ENCODE peak calls at places on chromosomes 6 and 20, in four cellular contexts. One of them, this sample, is unnamed.

GRCh38 chr6:22222469-22222868 is 74.4 kb downstream of the PRL start:
- DNase-seq in iris pigment epithelial cell: no peak
- DNase-seq in nephron progenitor cell: no peak
- DNase-seq in smooth muscle cell of the brain vasculature: no peak
- DNase-seq in this sample: no peak

GRCh38 chr20:22995923-22996322 is 39.2 kb upstream of the SSTR4 start:
- DNase-seq in nephron progenitor cell: no peak
- DNase-seq in smooth muscle cell of the brain vasculature: no peak
- DNase-seq in iris pigment epithelial cell: no peak
- DNase-seq in this sample: no peak

GRCh38 chr6:14922306-14922705 is 323.6 kb upstream of the JARID2 start:
- DNase-seq in nephron progenitor cell: no peak
- DNase-seq in iris pigment epithelial cell: no peak
- DNase-seq in smooth muscle cell of the brain vasculature: no peak
- DNase-seq in this sample: peak; percentile 21

GRCh38 chr20:43825635-43826034 is 89.0 kb upstream of the TOX2 start:
- DNase-seq in iris pigment epithelial cell: no peak
- DNase-seq in nephron progenitor cell: no peak
- DNase-seq in smooth muscle cell of the brain vasculature: no peak
- DNase-seq in this sample: no peak

GRCh38 chr6:128725271-128726233 is 157.4 kb upstream of the LAMA2 start:
- DNase-seq in iris pigment epithelial cell: peak; percentile 40
- DNase-seq in smooth muscle cell of the brain vasculature: peak; percentile 18
- DNase-seq in nephron progenitor cell: peak; percentile 49
- DNase-seq in this sample: no peak

GRCh38 chr6:166619912-166620311 is 7.1 kb downstream of the RPS6KA2 start:
- DNase-seq in nephron progenitor cell: no peak
- DNase-seq in smooth muscle cell of the brain vasculature: peak; percentile 70
- DNase-seq in iris pigment epithelial cell: peak; percentile 99
- DNase-seq in this sample: no peak

GRCh38 chr6:160221423-160221822 is 37.2 kb downstream of the SLC22A2 start:
- DNase-seq in nephron progenitor cell: no peak
- DNase-seq in smooth muscle cell of the brain vasculature: no peak
- DNase-seq in iris pigment epithelial cell: no peak
- DNase-seq in this sample: no peak

GRCh38 chr6:45439459-45439858 is 61.7 kb upstream of the SUPT3H start:
- DNase-seq in nephron progenitor cell: no peak
- DNase-seq in iris pigment epithelial cell: no peak
- DNase-seq in smooth muscle cell of the brain vasculature: no peak
- DNase-seq in this sample: no peak

GRCh38 chr6:42898891-42899361 is 16.9 kb upstream of the PTCRA start:
- DNase-seq in iris pigment epithelial cell: peak; percentile 58
- DNase-seq in smooth muscle cell of the brain vasculature: peak; percentile 33
- DNase-seq in nephron progenitor cell: peak; percentile 76
- DNase-seq in this sample: peak; percentile 12

GRCh38 chr20:62066983-62067433 is 1.3 kb upstream of the TAF4 start:
- DNase-seq in smooth muscle cell of the brain vasculature: no peak
- DNase-seq in iris pigment epithelial cell: no peak
- DNase-seq in nephron progenitor cell: no peak
- DNase-seq in this sample: no peak

GRCh38 chr6:1659816-1660215 is 50.1 kb downstream of the FOXC1 start:
- DNase-seq in iris pigment epithelial cell: no peak
- DNase-seq in nephron progenitor cell: no peak
- DNase-seq in smooth muscle cell of the brain vasculature: no peak
- DNase-seq in this sample: no peak

GRCh38 chr6:24686408-24686807 is 19.5 kb downstream of the ACOT13 start:
- DNase-seq in smooth muscle cell of the brain vasculature: no peak
- DNase-seq in nephron progenitor cell: no peak
- DNase-seq in iris pigment epithelial cell: no peak
- DNase-seq in this sample: no peak

GRCh38 chr20:3778976-3779375 is 2.3 kb downstream of the SPEF1 start:
- DNase-seq in iris pigment epithelial cell: no peak
- DNase-seq in smooth muscle cell of the brain vasculature: no peak
- DNase-seq in nephron progenitor cell: no peak
- DNase-seq in this sample: no peak

GRCh38 chr6:134419717-134420116 is 101.8 kb upstream of the SGK1 start:
- DNase-seq in iris pigment epithelial cell: no peak
- DNase-seq in nephron progenitor cell: no peak
- DNase-seq in smooth muscle cell of the brain vasculature: no peak
- DNase-seq in this sample: no peak

GRCh38 chr20:23163562-23163961 is 77.4 kb upstream of the CD93 start:
- DNase-seq in iris pigment epithelial cell: no peak
- DNase-seq in nephron progenitor cell: no peak
- DNase-seq in smooth muscle cell of the brain vasculature: no peak
- DNase-seq in this sample: no peak

This sample was measured in nucleus accumbens.